ENCODE peak calls at places on chromosome 7, in nine cellular contexts. H is SK-N-SH, R is K562, E is sigmoid colon, Z is HCT116, O is neural progenitor cell, N is A549, D is colonic mucosa, G is IMR-90. P is an unnamed sample. For H3K4me1, the result is how much of the 10 kb centered on the place peaks cover.

GRCh38 chr7:14734839-14735321 is 167.7 kb downstream of the DGKB start:
- DNase-seq in H (peak), R (no peak), E (no peak), Z (no peak), O (peak), N (no peak), D (no peak), G (no peak), P (peak)

GRCh38 chr7:74612015-74612829 is 45.3 kb upstream of the GTF2I start:
- DNase-seq in H (peak), R (no peak), E (peak), Z (no peak), O (peak), N (peak), D (no peak), G (no peak), P (peak)

GRCh38 chr7:128410092-128410665 is 397 bp upstream of the IMPDH1 start:
- DNase-seq in H (peak), R (peak), E (peak), Z (peak), O (peak), N (peak), D (no peak), G (peak), P (peak)

GRCh38 chr7:103857435-103857834 is 132.0 kb downstream of the RELN start:
- DNase-seq in H (peak), R (no peak), E (no peak), Z (no peak), O (no peak), N (peak), D (no peak), G (no peak), P (peak)

GRCh38 chr7:123867220-123867619 is 22.3 kb downstream of the HYAL4 start:
- DNase-seq in H (no peak), R (no peak), E (no peak), Z (no peak), O (no peak), N (no peak), D (no peak), G (peak), P (no peak)

GRCh38 chr7:101232141-101232821 is 5.3 kb downstream of the CLDN15 start:
- DNase-seq in H (peak), R (peak), E (no peak), Z (no peak), O (peak), N (no peak), D (peak), G (no peak), P (peak)

GRCh38 chr7:55308186-55308929 is 56.8 kb upstream of the LANCL2 start:
- DNase-seq in H (no peak), R (no peak), E (no peak), Z (no peak), O (no peak), N (no peak), D (no peak), G (peak), P (no peak)

GRCh38 chr7:40470111-40470736 is 335.4 kb downstream of the SUGCT start:
- DNase-seq in H (no peak), R (no peak), E (no peak), Z (no peak), O (no peak), N (no peak), D (no peak), G (peak), P (no peak)

GRCh38 chr7:81299272-81299671 is 380.4 kb upstream of the SEMA3C start:
- DNase-seq in H (no peak), R (no peak), E (no peak), Z (peak), O (no peak), N (peak), D (no peak), G (peak), P (no peak)

GRCh38 chr7:6376820-6377219 is 70.9 kb downstream of the DAGLB start:
- DNase-seq in H (no peak), R (no peak), E (no peak), Z (no peak), O (no peak), N (no peak), D (no peak), G (no peak), P (peak)

GRCh38 chr7:107939472-107940145 is 48.6 kb downstream of the DLD start:
- DNase-seq in H (no peak), R (no peak), E (peak), Z (no peak), O (no peak), N (no peak), D (no peak), G (peak), P (no peak)

GRCh38 chr7:14606101-14606500 is 296.4 kb downstream of the DGKB start:
- DNase-seq in H (no peak), R (no peak), E (no peak), Z (no peak), O (peak), N (no peak), D (no peak), G (peak), P (no peak)

DNA sequence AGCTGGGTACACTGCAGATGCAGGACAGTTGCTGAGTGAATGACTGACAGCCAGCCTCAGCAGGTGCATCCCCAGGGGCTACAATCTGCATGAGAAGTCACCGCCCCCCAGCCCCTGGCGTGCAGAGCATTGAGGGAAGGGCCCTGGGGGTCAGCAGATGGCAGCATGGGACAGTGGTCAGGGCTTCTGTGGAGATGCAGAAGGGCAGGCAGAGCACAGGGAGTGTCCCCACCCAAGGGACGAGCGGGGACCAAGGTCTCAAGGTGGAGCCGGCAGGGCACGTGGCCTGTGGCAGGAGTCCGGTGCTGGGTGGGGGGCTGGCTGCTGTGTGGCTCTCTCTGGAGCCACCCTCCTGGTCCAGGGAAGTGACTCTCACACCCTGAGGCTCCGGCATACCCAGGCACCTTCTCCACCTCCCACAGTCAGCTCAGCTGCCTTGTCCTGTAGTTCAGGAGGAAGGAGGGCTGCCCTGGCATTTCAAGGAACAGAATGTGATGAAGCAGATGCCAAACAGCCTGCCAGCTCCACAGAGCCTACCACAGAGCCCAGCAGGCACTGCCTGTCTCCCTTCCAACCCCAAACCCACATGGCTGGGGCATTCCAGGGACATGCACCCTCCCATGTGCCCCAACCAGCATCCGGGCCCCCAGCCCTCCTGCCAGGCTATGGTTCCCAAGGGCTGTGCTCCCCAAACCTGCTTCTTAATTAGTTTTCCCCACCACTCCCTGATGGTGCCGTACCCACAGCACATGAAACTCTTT is 114.5 kb downstream of the TMEM130 start:
- DNase-seq in H (peak), R (no peak), E (no peak), Z (no peak), O (peak), N (no peak), D (no peak), G (no peak), P (peak)
- TF ChIP-seq CTCF in H (no peak), R (peak), E (no peak), Z (peak), O (peak), N (peak), D (no peak), G (no peak), P (peak)

DNA sequence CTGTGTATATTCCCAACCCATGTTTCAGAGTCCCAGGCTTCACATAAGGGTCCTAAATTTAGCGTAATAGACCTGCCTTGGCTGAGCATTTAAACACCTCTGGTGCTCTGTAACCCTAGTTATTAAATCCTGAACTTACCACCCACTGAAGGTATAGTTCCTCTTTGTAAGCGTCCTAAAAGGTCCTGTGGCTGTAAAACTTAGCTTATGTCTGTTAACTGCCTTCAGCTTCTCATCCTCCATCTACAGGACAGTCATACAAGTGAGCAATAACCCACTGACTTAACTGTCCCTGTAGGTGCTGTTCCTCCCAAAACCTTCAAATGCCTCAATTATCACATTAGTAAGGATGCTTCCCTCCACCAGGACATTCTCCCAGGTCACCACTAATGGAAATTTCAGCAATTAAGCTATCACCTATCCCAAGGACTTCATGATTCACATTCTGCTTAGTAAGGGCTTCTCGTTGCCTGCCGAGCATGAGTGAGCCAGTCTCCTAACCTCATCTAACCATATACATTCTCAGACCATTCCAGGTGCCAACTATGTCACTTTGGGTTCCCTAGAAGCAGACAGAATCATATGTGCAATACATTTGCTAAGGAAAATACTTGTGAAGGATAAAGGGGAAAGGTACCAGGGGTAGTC is 55.8 kb downstream of the CASD1 start:
- DNase-seq in H (no peak), R (no peak), E (no peak), Z (no peak), O (no peak), N (no peak), D (no peak), G (no peak), P (no peak)
- H3K4me3 ChIP-seq in H (no peak), R (no peak), E (no peak), Z (no peak), O (no peak), N (no peak), D (no peak), G (no peak), P (no peak)

GRCh38 chr7:151085329-151085690 is 965 bp upstream of the AGAP3 start:
- DNase-seq in H (no peak), R (no peak), E (no peak), Z (no peak), O (no peak), N (no peak), D (peak), G (no peak), P (no peak)
- H3K4me1 ChIP-seq in H (under half), R (under half), E (half or more), Z (under half), O (under half), N (under half), D (under half), G (under half), P (under half)

DNA sequence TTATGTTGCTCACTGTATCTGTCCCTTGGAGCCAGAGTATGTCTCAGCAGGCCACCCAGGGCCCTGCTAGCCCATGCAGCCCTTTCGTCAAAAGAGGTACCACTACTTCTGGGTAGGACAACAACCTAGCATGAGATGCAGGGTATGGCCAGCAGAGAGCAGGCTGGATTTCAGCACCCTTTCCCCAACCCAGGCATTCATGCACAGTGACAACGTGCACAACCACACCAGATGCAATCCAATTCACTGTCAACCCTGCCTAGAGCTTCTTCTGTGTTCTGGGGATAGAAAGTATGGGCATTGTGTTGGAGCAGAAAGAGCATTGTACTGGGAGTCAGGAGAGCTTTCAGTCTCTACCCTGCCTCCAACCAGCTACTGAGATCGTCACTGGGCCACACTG is 37.9 kb downstream of the JAZF1 start:
- DNase-seq in H (no peak), R (no peak), E (no peak), Z (no peak), O (no peak), N (no peak), D (no peak), G (no peak), P (no peak)
- TF ChIP-seq CTCF in H (no peak), R (no peak), E (no peak), Z (no peak), O (no peak), N (no peak), D (no peak), G (no peak), P (peak)

GRCh38 chr7:26295015-26295414 is 3.4 kb downstream of the SNX10 start:
- DNase-seq in H (no peak), R (no peak), E (no peak), Z (no peak), O (no peak), N (no peak), D (no peak), G (no peak), P (no peak)

GRCh38 chr7:26291251-26291650 is 411 bp upstream of the SNX10 start:
- DNase-seq in H (no peak), R (no peak), E (no peak), Z (no peak), O (no peak), N (no peak), D (no peak), G (no peak), P (no peak)

GRCh38 chr7:26291699-26292538 is at the start of gene SNX10:
- DNase-seq in H (peak), R (peak), E (no peak), Z (peak), O (peak), N (peak), D (peak), G (no peak), P (peak)

GRCh38 chr7:26292768-26293560 is 1.3 kb downstream of the SNX10 start:
- DNase-seq in H (peak), R (no peak), E (no peak), Z (no peak), O (peak), N (no peak), D (no peak), G (no peak), P (peak)

DNA sequence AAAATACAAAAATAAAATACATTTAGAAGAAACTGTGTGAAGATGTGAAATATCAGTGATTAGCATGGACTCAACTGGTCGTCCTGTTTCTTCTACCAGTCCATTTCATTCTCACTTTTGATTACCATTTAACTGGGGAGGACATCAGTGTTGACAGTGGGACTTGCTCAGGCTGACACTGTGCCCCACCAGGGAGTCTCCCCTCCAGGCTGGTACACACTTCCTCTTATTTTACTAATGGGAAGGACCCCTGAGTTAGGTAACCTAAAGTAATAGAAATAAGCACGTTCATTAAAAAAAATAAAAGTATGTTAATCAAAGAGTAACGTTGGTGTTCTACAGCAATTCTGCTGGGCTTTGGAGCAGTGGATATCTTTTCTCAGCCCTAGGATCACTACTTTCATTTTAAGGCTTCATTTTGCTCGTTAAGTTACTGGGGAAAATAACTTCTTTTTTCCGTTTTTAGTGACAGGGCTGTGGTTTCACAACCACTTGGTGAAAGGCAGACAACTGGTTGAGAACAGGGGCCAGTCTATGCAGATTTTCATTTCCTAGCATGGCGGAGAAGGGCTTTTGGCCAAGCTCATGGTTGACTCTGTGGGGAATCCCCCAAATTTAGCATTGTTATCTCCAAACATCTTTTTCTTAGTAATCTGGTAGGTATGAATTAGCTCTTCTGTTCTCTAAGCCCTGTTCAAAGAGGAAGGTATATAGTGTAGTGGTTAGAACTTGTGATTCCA is 2.1 kb downstream of the SNX10 start:
- DNase-seq in H (no peak), R (no peak), E (no peak), Z (no peak), O (no peak), N (no peak), D (no peak), G (no peak), P (no peak)
- H3K4me3 ChIP-seq in H (no peak), R (no peak), E (no peak), Z (no peak), O (no peak), N (no peak), D (no peak), G (no peak), P (no peak)

GRCh38 chr7:50681451-50682045 is 101.1 kb downstream of the GRB10 start:
- DNase-seq in H (no peak), R (no peak), E (no peak), Z (no peak), O (no peak), N (no peak), D (peak), G (no peak), P (no peak)
- H3K4me1 ChIP-seq in H (under half), R (under half), E (half or more), Z (under half), O (under half), N (under half), D (under half), G (under half), P (under half)

DNA sequence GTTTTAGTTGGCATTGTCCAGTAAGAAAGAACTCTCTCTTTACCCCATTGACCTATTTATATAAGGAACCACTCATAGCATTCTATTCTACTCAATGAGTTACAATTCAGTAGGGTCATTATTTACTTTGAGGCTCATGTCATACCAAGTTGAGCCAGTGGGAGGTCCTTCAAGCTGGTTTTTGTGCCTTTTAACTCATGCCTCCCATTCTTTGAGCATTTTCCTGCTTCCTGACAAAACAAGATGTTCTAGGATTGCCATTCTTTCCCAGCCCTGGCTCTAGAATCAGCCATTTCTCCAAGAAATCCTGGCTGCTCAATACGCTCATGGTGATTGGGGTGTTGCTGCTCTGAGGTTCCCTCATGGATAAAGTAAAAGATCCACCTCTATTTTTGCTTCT is 250.1 kb downstream of the ABCA13 start:
- DNase-seq in H (no peak), R (no peak), E (no peak), Z (no peak), O (peak), N (no peak), D (no peak), G (peak), P (peak)
- TF ChIP-seq CTCF in H (no peak), R (no peak), E (no peak), Z (no peak), O (no peak), N (no peak), D (no peak), G (no peak), P (no peak)

DNA sequence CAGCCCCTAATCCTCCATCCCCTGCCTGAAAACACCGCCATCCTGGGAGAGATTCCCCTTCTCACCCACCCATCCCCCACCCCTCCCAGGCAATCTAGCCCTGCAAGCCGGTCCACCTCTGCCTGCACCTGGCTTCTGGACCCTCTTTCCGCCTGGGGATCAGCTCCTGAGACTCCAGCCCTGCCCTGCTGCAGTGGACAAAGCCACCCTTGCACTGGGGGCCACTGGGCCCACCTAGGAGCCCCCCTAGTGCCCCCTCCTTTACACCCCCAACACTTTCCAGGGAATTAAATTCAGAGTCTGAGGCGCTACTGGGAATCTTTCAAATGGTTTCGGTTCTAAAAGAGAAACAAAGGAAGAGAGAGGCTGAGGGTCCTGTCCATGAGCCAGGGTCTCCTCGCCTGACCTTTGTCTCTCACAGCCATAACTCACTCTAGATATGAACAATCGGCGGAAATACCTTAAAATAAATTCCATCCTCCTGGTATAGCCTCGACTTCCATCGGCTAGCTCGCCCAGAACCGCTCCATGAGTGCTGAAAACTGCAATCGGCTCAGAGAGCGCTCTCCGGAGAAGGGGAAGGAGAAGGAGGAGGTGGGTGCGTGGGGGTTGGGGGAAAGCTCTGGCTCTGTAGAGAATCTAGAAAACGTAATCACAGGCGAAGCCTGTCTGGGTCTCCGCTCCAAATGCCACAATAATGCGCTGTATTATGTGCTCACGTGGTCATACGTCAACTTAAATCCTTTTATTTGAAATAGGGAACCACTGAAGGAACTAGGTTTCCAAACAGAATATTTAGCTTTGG is 12.7 kb downstream of the HOXA4 start:
- DNase-seq in H (no peak), R (no peak), E (peak), Z (no peak), O (no peak), N (peak), D (peak), G (peak), P (peak)
- H3K4me3 ChIP-seq in H (no peak), R (no peak), E (peak), Z (no peak), O (no peak), N (peak), D (peak), G (peak), P (peak)

DNA sequence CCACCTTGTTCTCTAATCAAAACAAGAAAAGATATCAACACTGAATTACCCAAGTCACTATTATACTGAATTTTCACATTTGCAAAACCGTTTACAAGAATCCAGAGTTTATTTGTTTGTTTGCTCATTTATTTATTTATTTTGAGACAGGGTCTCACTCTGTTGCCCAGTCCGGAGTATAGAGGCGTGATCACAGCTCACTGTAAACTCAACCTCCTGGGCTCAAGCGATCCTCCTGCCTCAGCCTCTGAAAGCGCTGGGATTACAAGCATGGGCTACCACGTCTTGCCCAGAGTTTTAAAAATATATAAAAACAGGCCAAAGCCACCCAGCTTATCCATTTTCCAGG is 8.5 kb downstream of the CREB3L2 start:
- DNase-seq in H (no peak), R (no peak), E (no peak), Z (no peak), O (no peak), N (no peak), D (no peak), G (no peak), P (no peak)
- H3K4me1 ChIP-seq in H (under half), R (half or more), E (half or more), Z (under half), O (under half), N (under half), D (under half), G (under half), P (under half)